ENCODE peak calls at places on chromosomes 5 and 9, in four cellular contexts. I is K562, A is PC-3, T is Caco-2. S is an unnamed sample. For H3K9me3, the result is how much of the 10 kb centered on the place peaks cover.

GRCh38 chr9:116998305-116998704 is 311.2 kb downstream of the TRIM32 start:
- DNase-seq in A (peak), I (peak), T (no peak), S (no peak)

GRCh38 chr5:139844472-139845145 is 49.0 kb downstream of the PSD2 start:
- DNase-seq in T (peak), I (peak), A (peak), S (peak)

GRCh38 chr5:168438349-168438748 is 47.9 kb upstream of the RARS1 start:
- DNase-seq in A (peak), T (no peak), I (no peak), S (no peak)

GRCh38 chr5:123659006-123659405 is 147.0 kb downstream of the CSNK1G3 start:
- DNase-seq in A (no peak), I (no peak), T (no peak), S (no peak)

GRCh38 chr5:6715758-6716633 is 2.8 kb downstream of the TENT4A start:
- DNase-seq in T (no peak), I (no peak), A (no peak), S (no peak)

GRCh38 chr5:126884269-126884819 is 107.4 kb downstream of the LMNB1 start:
- DNase-seq in T (no peak), A (peak), I (peak), S (no peak)

GRCh38 chr5:32444946-32445758 is 612 bp upstream of the ZFR start:
- DNase-seq in T (no peak), I (peak), A (no peak), S (no peak)

GRCh38 chr5:138459311-138459710 is 6.0 kb upstream of the EGR1 start:
- DNase-seq in T (no peak), A (no peak), I (no peak), S (no peak)

GRCh38 chr5:171592741-171593140 is 173.3 kb downstream of the FGF18 start:
- DNase-seq in A (peak), T (no peak), I (no peak), S (no peak)

GRCh38 chr5:147417133-147417813 is 92.6 kb downstream of the DPYSL3 start:
- DNase-seq in T (no peak), A (peak), I (no peak), S (no peak)

GRCh38 chr5:58299266-58299665 is 160.6 kb downstream of the PLK2 start:
- DNase-seq in A (no peak), I (no peak), T (no peak), S (no peak)

GRCh38 chr5:61993446-61994017 is 312.5 kb upstream of the KIF2A start:
- DNase-seq in T (no peak), I (no peak), A (no peak), S (no peak)

GRCh38 chr5:25963251-25964008 is 1075.0 kb downstream of the CDH9 start:
- DNase-seq in T (no peak), I (no peak), A (no peak), S (no peak)

GRCh38 chr9:124210697-124211096 is 47.1 kb upstream of the NEK6 start:
- DNase-seq in A (peak), T (no peak), I (no peak), S (no peak)

GRCh38 chr5:113293068-113293571 is 141.7 kb downstream of the TSSK1B start:
- DNase-seq in A (peak), T (no peak), I (no peak), S (no peak)

GRCh38 chr9:133717113-133718031 is 20.8 kb downstream of the SARDH start:
- DNase-seq in T (no peak), A (no peak), I (no peak), S (no peak)

GRCh38 chr9:16676547-16676946 is 193.9 kb downstream of the BNC2 start:
- DNase-seq in T (no peak), A (no peak), I (no peak), S (no peak)

GRCh38 chr9:99573052-99573451 is 248.6 kb upstream of the NR4A3 start:
- DNase-seq in A (no peak), T (no peak), I (no peak), S (no peak)

GRCh38 chr5:17182494-17182893 is 34.9 kb upstream of the BASP1 start:
- DNase-seq in T (no peak), I (no peak), A (peak), S (no peak)

GRCh38 chr9:134494905-134495304 is 146.7 kb upstream of the COL5A1 start:
- DNase-seq in I (no peak), A (no peak), T (no peak), S (no peak)

GRCh38 chr9:109843651-109844050 is 63.7 kb downstream of the PALM2AKAP2 start:
- DNase-seq in I (peak), T (no peak), A (no peak), S (no peak)

GRCh38 chr5:180807654-180808414 is 5.2 kb upstream of the MGAT1 start:
- DNase-seq in A (no peak), T (no peak), I (no peak), S (no peak)

GRCh38 chr5:17719592-17719991 is 85.3 kb downstream of the TAF11L14 start:
- DNase-seq in A (no peak), T (no peak), I (no peak), S (no peak)

GRCh38 chr5:168780888-168781287 is 201.7 kb upstream of the PANK3 start:
- DNase-seq in I (no peak), T (no peak), A (no peak), S (no peak)

GRCh38 chr9:89408628-89409101 is 89.2 kb downstream of the SEMA4D start:
- DNase-seq in A (peak), T (no peak), I (no peak), S (no peak)

GRCh38 chr9:18632624-18633407 is 158.9 kb downstream of the ADAMTSL1 start:
- DNase-seq in I (no peak), A (peak), T (no peak), S (no peak)

GRCh38 chr5:36373527-36374086 is 71.9 kb upstream of the RANBP3L start:
- DNase-seq in I (peak), T (no peak), A (peak), S (no peak)

GRCh38 chr9:96476591-96476990 is 26.6 kb downstream of the HABP4 start:
- DNase-seq in T (no peak), A (peak), I (no peak), S (no peak)

GRCh38 chr5:103526164-103526915 is 36.2 kb downstream of the NUDT12 start:
- DNase-seq in A (no peak), I (peak), T (no peak), S (no peak)

GRCh38 chr5:60287174-60287771 is 393.7 kb upstream of the PDE4D start:
- DNase-seq in T (peak), I (peak), A (peak), S (peak)

GRCh38 chr5:12586406-12586805 is 682.2 kb upstream of the CTNND2 start:
- DNase-seq in A (no peak), T (no peak), I (no peak), S (no peak)

GRCh38 chr5:54522080-54522479 is 4.5 kb downstream of the SNX18 start:
- DNase-seq in T (no peak), I (no peak), A (no peak), S (no peak)

GRCh38 chr5:133199366-133199901 is 147.6 kb downstream of the HSPA4 start:
- DNase-seq in A (no peak), I (no peak), T (no peak), S (no peak)

GRCh38 chr5:151155149-151155776 is 2.3 kb downstream of the ANXA6 start:
- DNase-seq in A (no peak), I (no peak), T (no peak), S (no peak)

GRCh38 chr9:83959061-83959460 is 21.0 kb downstream of the HNRNPK start:
- DNase-seq in T (no peak), A (peak), I (no peak), S (no peak)

GRCh38 chr9:79768199-79768598 is 196.4 kb downstream of the TLE4 start:
- DNase-seq in A (no peak), T (peak), I (no peak), S (no peak)

GRCh38 chr5:152701305-152701704 is 296.2 kb upstream of the NMUR2 start:
- DNase-seq in I (no peak), T (no peak), A (no peak), S (no peak)

DNA sequence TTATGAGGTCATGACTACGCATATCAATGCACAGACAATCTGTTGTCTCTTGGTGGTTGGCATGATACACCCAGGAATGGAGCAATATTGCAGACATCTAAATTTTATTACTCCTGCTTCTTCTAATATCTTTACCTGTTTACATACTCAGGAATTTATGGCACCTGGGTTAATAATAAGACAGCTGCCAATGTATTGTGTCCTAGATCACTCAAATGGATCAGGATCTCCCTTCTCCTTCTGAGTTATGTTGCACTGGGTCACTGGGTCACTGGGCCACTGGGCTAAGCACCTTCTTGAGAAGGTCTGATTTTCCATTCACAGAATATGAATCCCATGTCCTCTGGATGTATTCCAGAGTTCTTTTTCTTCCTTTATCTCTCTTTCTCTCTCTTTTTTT is 41.8 kb downstream of the CCL28 start:
- DNase-seq in I (no peak), A (no peak), T (peak), S (no peak)
- H3K4me3 ChIP-seq in I (no peak), A (no peak), T (no peak), S (no peak)

GRCh38 chr5:2330731-2331130 is 420.7 kb downstream of the IRX2 start:
- DNase-seq in A (no peak), T (no peak), I (no peak), S (no peak)
- H3K9me3 ChIP-seq in A (under half), T (under half), I (under half), S (under half)

GRCh38 chr5:374631-375335 is 53.3 kb downstream of the AHRR start:
- DNase-seq in A (no peak), I (no peak), T (peak), S (no peak)

GRCh38 chr5:372556-372910 is 51.0 kb downstream of the AHRR start:
- DNase-seq in I (no peak), T (peak), A (no peak), S (no peak)

GRCh38 chr5:375336-375920 is 53.9 kb downstream of the AHRR start:
- DNase-seq in T (peak), A (no peak), I (no peak), S (no peak)

GRCh38 chr5:372911-373709 is 51.6 kb downstream of the AHRR start:
- DNase-seq in I (no peak), A (no peak), T (peak), S (no peak)

DNA sequence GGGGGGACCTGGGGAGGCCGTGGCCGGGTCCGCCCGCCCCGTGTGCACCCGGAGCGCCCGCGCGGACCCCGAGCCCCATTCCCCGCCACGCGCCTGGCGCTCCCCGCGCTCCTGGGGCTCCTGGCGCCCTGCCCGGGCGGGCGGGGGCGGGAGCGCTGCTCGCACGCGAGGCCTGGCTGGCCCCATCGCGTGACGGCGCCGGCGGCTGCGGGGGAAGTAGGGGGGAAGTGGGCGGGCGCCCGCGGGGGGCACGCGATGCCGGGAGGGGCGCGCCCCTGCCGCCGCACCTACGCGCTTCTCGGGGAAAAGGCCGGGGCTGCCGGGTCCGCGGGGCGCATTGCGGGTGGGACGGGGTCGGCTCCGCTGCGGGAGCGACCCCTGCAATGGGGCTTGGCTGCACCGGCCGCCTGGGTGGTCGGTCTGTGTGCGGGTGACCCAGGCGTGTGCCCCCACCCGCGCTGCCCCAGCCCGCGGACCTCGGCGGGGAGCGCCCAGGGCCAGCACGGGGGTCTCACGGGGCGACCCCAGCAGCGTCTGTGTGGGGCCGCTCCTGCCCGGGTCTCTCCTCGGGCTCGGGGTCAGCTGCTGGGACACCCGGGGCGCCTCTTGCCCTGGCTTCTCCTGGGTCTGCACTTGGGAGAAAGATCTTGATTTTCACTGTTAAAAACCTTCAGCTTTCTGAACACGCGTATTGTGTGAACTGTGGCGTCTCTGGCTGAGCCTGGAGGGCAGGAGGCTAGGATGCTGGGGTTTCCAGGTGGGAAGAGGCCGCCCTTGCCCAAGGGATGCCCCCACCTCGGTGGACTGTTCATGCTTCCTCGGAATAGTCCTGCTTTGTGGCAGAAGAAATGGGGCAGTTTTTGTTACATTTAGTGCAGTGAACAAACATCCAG is 52.4 kb downstream of the AHRR start:
- DNase-seq in T (peak), I (peak), A (peak), S (no peak)
- H3K4me3 ChIP-seq in T (peak), I (no peak), A (no peak), S (peak)

DNA sequence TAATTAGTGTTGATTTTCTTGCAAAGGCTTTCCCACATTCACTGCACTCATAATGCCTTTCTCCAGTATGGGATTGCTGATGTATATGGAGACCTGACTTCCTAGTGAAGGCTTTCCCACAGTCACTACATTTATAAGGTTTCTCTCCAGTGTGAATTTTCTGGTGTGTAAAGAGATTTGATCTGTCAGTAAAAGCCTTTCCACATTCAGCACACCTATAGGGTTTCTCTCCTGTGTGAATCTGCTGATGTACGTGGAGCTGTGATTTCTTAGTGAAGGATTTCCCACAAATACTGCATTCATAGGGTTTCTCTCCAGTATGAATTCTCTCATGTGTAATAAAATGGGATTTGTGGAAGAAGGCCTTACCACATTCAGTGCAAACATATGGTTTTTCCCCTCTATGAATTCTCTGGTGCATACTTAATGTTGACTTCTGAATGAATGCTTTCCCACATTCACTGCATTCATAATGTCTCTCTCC is 31.1 kb downstream of the ZNF484 start:
- DNase-seq in T (no peak), A (no peak), I (no peak), S (no peak)
- H3K9me3 ChIP-seq in T (under half), A (under half), I (under half), S (under half)

GRCh38 chr5:141421489-141421855 is 621 bp downstream of the PCDHGA11 start:
- DNase-seq in T (no peak), I (no peak), A (no peak), S (no peak)
- H3K4me3 ChIP-seq in T (no peak), I (peak), A (no peak), S (peak)

GRCh38 chr9:122718038-122718437 is 5.8 kb upstream of the OR1L4 start:
- DNase-seq in A (no peak), T (no peak), I (no peak), S (no peak)

GRCh38 chr9:122719218-122719617 is 4.6 kb upstream of the OR1L4 start:
- DNase-seq in T (no peak), A (no peak), I (no peak), S (no peak)

DNA sequence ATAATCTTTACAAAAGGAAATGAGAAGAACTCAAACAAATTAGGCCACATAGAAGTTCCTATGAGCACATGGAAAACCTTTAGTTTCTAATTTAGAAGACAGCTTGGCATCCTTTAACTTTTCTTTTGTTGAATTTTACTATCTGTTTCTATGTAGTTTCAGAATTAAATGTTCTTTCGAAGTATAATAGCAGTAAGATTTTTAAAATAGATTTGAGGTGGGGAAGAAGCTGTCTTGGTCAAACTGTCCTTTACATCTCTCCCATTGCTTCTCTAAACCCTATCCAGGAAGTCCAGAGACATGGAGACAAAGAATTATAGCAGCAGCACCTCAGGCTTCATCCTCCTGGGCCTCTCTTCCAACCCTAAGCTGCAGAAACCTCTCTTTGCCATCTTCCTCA is at the start of gene OR1L4:
- DNase-seq in I (no peak), A (no peak), T (no peak), S (no peak)
- H3K9me3 ChIP-seq in I (under half), A (under half), T (under half), S (under half)

GRCh38 chr9:21682376-21682775 is 120.1 kb upstream of the MTAP start:
- DNase-seq in I (no peak), T (no peak), A (no peak), S (no peak)
- H3K4me3 ChIP-seq in I (no peak), T (no peak), A (no peak), S (no peak)

DNA sequence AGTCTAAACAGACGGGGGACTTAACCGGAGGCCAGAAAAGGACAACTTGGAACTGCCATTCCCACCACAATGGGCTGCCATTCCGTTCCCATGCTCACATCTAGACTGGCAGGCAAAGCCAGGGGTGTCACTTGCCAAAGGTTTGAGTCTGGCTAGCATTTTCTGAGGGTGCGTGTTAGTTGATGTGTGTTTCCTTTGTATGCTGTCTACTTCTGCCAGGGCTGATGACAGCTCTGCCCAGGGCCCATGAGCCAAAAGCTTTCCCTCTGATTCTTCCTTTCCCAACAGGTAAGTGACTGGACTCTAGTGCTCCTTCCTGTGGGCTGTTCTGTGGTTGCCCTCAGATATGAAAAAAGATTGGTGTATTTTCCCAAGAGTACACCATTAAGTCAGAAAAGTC is 68.0 kb downstream of the ZNF608 start:
- DNase-seq in I (no peak), A (no peak), T (no peak), S (no peak)
- H3K9me3 ChIP-seq in I (under half), A (under half), T (under half), S (under half)

GRCh38 chr5:63958654-63959053 is 3.6 kb downstream of the HTR1A start:
- DNase-seq in T (no peak), I (no peak), A (no peak), S (no peak)
- H3K4me3 ChIP-seq in T (no peak), I (no peak), A (no peak), S (peak)

GRCh38 chr5:11069041-11069440 is 308.0 kb upstream of the DAP start:
- DNase-seq in I (no peak), A (peak), T (no peak), S (no peak)

GRCh38 chr5:11062379-11062778 is 301.3 kb upstream of the DAP start:
- DNase-seq in I (no peak), T (no peak), A (peak), S (no peak)

DNA sequence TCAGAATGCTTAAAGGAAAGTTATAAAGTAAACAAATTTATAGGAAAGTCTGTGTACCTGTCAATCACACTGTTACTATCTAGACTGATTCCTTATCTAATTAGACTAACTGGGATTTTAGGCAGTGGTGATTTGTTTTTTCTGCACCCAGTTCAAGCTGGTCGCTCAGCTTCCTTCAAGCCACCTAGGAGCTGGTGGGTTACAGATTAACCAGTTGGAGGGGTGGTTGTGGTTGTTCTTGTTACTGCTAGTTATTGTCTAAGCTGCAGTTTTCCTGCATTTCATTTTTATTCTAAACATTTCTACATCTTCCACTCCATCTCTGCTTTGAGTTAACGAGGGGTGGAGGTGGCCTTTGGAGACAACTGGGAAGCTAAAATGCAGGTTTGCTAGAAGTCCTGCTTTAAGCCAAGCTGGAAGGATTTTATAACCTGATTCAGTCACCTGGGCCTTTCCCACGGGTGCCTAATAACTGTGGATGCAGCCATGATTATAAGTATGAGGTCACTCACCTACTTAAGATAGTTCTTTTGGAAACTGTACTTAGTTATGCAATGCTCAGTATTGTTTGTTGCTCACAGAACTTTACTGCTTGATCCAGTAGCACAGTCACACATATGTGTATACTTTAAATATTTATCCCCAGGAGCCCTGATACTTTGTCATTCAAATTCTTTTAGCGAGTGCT is 303.9 kb upstream of the DAP start:
- DNase-seq in A (no peak), T (no peak), I (no peak), S (no peak)
- H3K9me3 ChIP-seq in A (under half), T (under half), I (under half), S (under half)